ENCODE peak calls at places on chromosomes 13 and 19, in five cellular contexts. One of them, this sample, is unnamed.

GRCh38 chr19:41955521-41955920 is 3.6 kb downstream of the RABAC1 start:
- DNase-seq in ascending aorta: no peak
- DNase-seq in tibial artery: no peak
- DNase-seq in PC-3: no peak
- DNase-seq in transverse colon: no peak
- DNase-seq in this sample: no peak

GRCh38 chr19:14786421-14786851 is 8.1 kb upstream of the ADGRE2 start:
- DNase-seq in PC-3: peak
- DNase-seq in transverse colon: no peak
- DNase-seq in ascending aorta: no peak
- DNase-seq in tibial artery: no peak
- DNase-seq in this sample: no peak

GRCh38 chr19:39873385-39873784 is 27.2 kb upstream of the FBL start:
- DNase-seq in ascending aorta: no peak
- DNase-seq in transverse colon: no peak
- DNase-seq in PC-3: no peak
- DNase-seq in tibial artery: no peak
- DNase-seq in this sample: no peak

GRCh38 chr19:39596911-39597310 is 5.4 kb upstream of the LGALS13 start:
- DNase-seq in ascending aorta: no peak
- DNase-seq in transverse colon: no peak
- DNase-seq in tibial artery: no peak
- DNase-seq in PC-3: peak
- DNase-seq in this sample: no peak

GRCh38 chr13:112475889-112476288 is 99.7 kb downstream of the SPACA7 start:
- DNase-seq in transverse colon: no peak
- DNase-seq in ascending aorta: no peak
- DNase-seq in tibial artery: no peak
- DNase-seq in PC-3: no peak
- DNase-seq in this sample: no peak

GRCh38 chr13:30739646-30740642 is 4.6 kb downstream of the ALOX5AP start:
- DNase-seq in PC-3: peak
- DNase-seq in transverse colon: no peak
- DNase-seq in ascending aorta: no peak
- DNase-seq in tibial artery: no peak
- DNase-seq in this sample: peak

GRCh38 chr19:6423499-6424189 is 967 bp downstream of the KHSRP start:
- DNase-seq in ascending aorta: peak
- DNase-seq in PC-3: peak
- DNase-seq in tibial artery: no peak
- DNase-seq in transverse colon: peak
- DNase-seq in this sample: peak

GRCh38 chr13:103190841-103191240 is 124.6 kb upstream of the SLC10A2 start:
- DNase-seq in transverse colon: no peak
- DNase-seq in PC-3: no peak
- DNase-seq in ascending aorta: no peak
- DNase-seq in tibial artery: no peak
- DNase-seq in this sample: no peak

GRCh38 chr13:78382946-78383542 is 220.3 kb downstream of the POU4F1 start:
- DNase-seq in transverse colon: no peak
- DNase-seq in ascending aorta: no peak
- DNase-seq in tibial artery: no peak
- DNase-seq in PC-3: no peak
- DNase-seq in this sample: no peak

GRCh38 chr13:36758345-36758744 is 60.7 kb upstream of the RFXAP start:
- DNase-seq in transverse colon: no peak
- DNase-seq in PC-3: no peak
- DNase-seq in ascending aorta: no peak
- DNase-seq in tibial artery: no peak
- DNase-seq in this sample: no peak

GRCh38 chr13:26228080-26228479 is 6.0 kb upstream of the RNF6 start:
- DNase-seq in ascending aorta: no peak
- DNase-seq in tibial artery: no peak
- DNase-seq in PC-3: no peak
- DNase-seq in transverse colon: no peak
- DNase-seq in this sample: no peak

GRCh38 chr13:78160793-78161192 is 242.2 kb upstream of the EDNRB start:
- DNase-seq in tibial artery: no peak
- DNase-seq in ascending aorta: no peak
- DNase-seq in transverse colon: no peak
- DNase-seq in PC-3: peak
- DNase-seq in this sample: no peak

GRCh38 chr19:13920940-13921744 is 15.1 kb downstream of the CC2D1A start:
- DNase-seq in tibial artery: no peak
- DNase-seq in ascending aorta: no peak
- DNase-seq in transverse colon: no peak
- DNase-seq in PC-3: peak
- DNase-seq in this sample: no peak

GRCh38 chr13:48727252-48728011 is 73.7 kb downstream of the CYSLTR2 start:
- DNase-seq in transverse colon: no peak
- DNase-seq in tibial artery: no peak
- DNase-seq in PC-3: no peak
- DNase-seq in ascending aorta: no peak
- DNase-seq in this sample: no peak

GRCh38 chr13:49304356-49304755 is 56.6 kb downstream of the CDADC1 start:
- DNase-seq in PC-3: no peak
- DNase-seq in ascending aorta: peak
- DNase-seq in tibial artery: no peak
- DNase-seq in transverse colon: no peak
- DNase-seq in this sample: no peak

GRCh38 chr13:100533588-100534041 is 55.0 kb downstream of the GGACT start:
- DNase-seq in transverse colon: no peak
- DNase-seq in ascending aorta: no peak
- DNase-seq in PC-3: no peak
- DNase-seq in tibial artery: no peak
- DNase-seq in this sample: no peak

GRCh38 chr19:4229179-4229931 is at the start of gene EBI3:
- DNase-seq in ascending aorta: no peak
- DNase-seq in transverse colon: peak
- DNase-seq in tibial artery: peak
- DNase-seq in PC-3: no peak
- DNase-seq in this sample: no peak

GRCh38 chr19:46296722-46297431 is at the start of gene HIF3A:
- DNase-seq in ascending aorta: peak
- DNase-seq in tibial artery: peak
- DNase-seq in transverse colon: peak
- DNase-seq in PC-3: no peak
- DNase-seq in this sample: no peak

GRCh38 chr19:10971107-10971715 is 10.4 kb downstream of the SMARCA4 start:
- DNase-seq in transverse colon: no peak
- DNase-seq in ascending aorta: no peak
- DNase-seq in tibial artery: no peak
- DNase-seq in PC-3: no peak
- DNase-seq in this sample: no peak

GRCh38 chr19:10977773-10978155 is 16.9 kb downstream of the SMARCA4 start:
- DNase-seq in transverse colon: no peak
- DNase-seq in PC-3: no peak
- DNase-seq in tibial artery: no peak
- DNase-seq in ascending aorta: no peak
- DNase-seq in this sample: no peak

GRCh38 chr19:10979950-10980349 is 19.1 kb downstream of the SMARCA4 start:
- DNase-seq in tibial artery: peak
- DNase-seq in ascending aorta: no peak
- DNase-seq in PC-3: no peak
- DNase-seq in transverse colon: peak
- DNase-seq in this sample: no peak

GRCh38 chr19:10976200-10976892 is 15.5 kb downstream of the SMARCA4 start:
- DNase-seq in tibial artery: no peak
- DNase-seq in PC-3: no peak
- DNase-seq in transverse colon: no peak
- DNase-seq in ascending aorta: no peak
- DNase-seq in this sample: no peak

DNA sequence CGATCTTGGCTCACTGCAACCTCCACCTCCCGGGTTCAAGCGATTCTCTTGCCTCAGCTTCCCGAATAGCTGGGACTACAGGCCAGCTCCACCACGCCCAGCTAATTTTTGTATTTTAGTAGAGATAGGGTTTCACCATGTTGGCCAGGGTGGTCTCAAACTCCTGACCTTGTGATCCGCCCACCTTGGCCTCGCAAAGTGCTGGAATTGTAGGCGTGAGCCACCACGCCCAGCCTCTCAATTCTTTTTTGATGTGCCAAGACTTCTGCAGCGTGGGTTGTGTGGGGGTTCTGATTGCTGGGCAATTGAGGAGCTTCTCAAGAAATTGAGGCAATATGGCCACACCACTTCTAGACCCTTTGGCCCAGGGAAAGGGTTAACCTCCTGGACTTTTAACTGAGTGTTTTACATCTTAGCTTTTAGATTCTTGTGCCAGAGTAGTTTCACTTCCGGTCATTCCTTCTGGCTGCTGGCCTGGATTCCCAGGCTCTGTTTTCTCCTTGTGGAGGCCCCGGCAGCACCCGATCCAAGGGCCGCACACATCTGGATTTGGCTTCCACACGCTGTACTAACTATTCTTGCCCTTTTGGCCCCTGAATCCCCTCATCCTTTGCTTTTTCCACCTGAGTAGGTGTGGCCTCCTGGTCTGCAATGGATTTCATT is 14.7 kb downstream of the SMARCA4 start:
- DNase-seq in tibial artery: peak
- DNase-seq in transverse colon: no peak
- DNase-seq in PC-3: no peak
- DNase-seq in ascending aorta: peak
- DNase-seq in this sample: no peak
- H3K27ac ChIP-seq in tibial artery: peak
- H3K27ac ChIP-seq in transverse colon: peak
- H3K27ac ChIP-seq in PC-3: no peak
- H3K27ac ChIP-seq in ascending aorta: peak
- H3K27ac ChIP-seq in this sample: no peak

GRCh38 chr13:97254809-97255208 is 32.7 kb downstream of the MBNL2 start:
- DNase-seq in PC-3: peak
- DNase-seq in ascending aorta: no peak
- DNase-seq in tibial artery: no peak
- DNase-seq in transverse colon: no peak
- DNase-seq in this sample: no peak
- H3K27ac ChIP-seq in PC-3: peak
- H3K27ac ChIP-seq in ascending aorta: peak
- H3K27ac ChIP-seq in tibial artery: peak
- H3K27ac ChIP-seq in transverse colon: peak
- H3K27ac ChIP-seq in this sample: peak

GRCh38 chr13:110322828-110323171 is 15.7 kb downstream of the COL4A2 start:
- DNase-seq in ascending aorta: peak
- DNase-seq in PC-3: no peak
- DNase-seq in tibial artery: no peak
- DNase-seq in transverse colon: no peak
- DNase-seq in this sample: no peak
- H3K27ac ChIP-seq in ascending aorta: peak
- H3K27ac ChIP-seq in PC-3: peak
- H3K27ac ChIP-seq in tibial artery: peak
- H3K27ac ChIP-seq in transverse colon: peak
- H3K27ac ChIP-seq in this sample: no peak

GRCh38 chr19:1041835-1042685 is 2.2 kb downstream of the ABCA7 start:
- DNase-seq in PC-3: peak
- DNase-seq in ascending aorta: no peak
- DNase-seq in transverse colon: peak
- DNase-seq in tibial artery: no peak
- DNase-seq in this sample: no peak
- H3K27ac ChIP-seq in PC-3: peak
- H3K27ac ChIP-seq in ascending aorta: no peak
- H3K27ac ChIP-seq in transverse colon: peak
- H3K27ac ChIP-seq in tibial artery: peak
- H3K27ac ChIP-seq in this sample: no peak

DNA sequence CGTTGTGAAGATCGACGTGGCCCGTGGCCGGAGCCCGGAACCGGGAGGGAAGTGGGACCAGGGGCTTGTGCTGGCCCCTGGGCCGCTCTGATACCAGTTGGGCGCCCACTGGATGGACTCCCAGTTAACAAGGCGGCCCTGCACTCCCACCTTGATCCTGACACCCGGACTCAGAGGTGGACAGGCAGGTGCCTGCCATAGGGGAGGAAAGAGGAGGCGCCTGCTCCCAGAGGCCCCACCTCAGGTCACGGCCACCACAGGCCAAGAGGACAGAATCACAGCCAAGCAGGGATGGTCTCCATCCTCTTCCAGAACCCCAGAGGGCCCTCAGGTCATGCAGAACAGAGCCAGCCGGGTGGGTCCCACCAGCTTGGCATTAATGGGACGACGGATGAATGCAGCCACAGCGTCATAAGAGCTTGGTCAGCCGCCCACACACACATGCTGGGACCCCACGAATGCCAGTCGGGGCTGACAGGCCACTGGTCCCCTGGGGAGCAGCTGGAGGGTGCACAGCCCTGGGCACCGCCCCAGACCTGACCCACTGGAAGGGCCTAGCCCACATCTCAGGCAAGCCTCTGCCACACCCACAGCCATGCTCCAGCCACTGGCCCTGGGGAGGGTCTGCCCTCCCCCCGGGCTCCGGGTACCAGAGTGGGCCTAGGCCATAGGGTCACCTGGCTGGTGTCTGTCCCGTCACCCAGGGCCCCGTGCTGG is 9.6 kb upstream of the KLF16 start:
- DNase-seq in tibial artery: no peak
- DNase-seq in PC-3: no peak
- DNase-seq in transverse colon: no peak
- DNase-seq in ascending aorta: no peak
- DNase-seq in this sample: no peak
- H3K27ac ChIP-seq in tibial artery: peak
- H3K27ac ChIP-seq in PC-3: no peak
- H3K27ac ChIP-seq in transverse colon: peak
- H3K27ac ChIP-seq in ascending aorta: peak
- H3K27ac ChIP-seq in this sample: peak

GRCh38 chr19:7921302-7921954 is 1.3 kb downstream of the SNAPC2 start:
- DNase-seq in PC-3: no peak
- DNase-seq in transverse colon: no peak
- DNase-seq in ascending aorta: no peak
- DNase-seq in tibial artery: no peak
- DNase-seq in this sample: no peak
- H3K27ac ChIP-seq in PC-3: peak
- H3K27ac ChIP-seq in transverse colon: peak
- H3K27ac ChIP-seq in ascending aorta: peak
- H3K27ac ChIP-seq in tibial artery: peak
- H3K27ac ChIP-seq in this sample: peak

GRCh38 chr13:44296856-44297255 is 76.8 kb upstream of the SERP2 start:
- DNase-seq in tibial artery: no peak
- DNase-seq in ascending aorta: no peak
- DNase-seq in PC-3: no peak
- DNase-seq in transverse colon: no peak
- DNase-seq in this sample: no peak

GRCh38 chr13:44292545-44292944 is 81.1 kb upstream of the SERP2 start:
- DNase-seq in tibial artery: no peak
- DNase-seq in PC-3: no peak
- DNase-seq in transverse colon: no peak
- DNase-seq in ascending aorta: peak
- DNase-seq in this sample: no peak

GRCh38 chr13:44293354-44293753 is 80.3 kb upstream of the SERP2 start:
- DNase-seq in transverse colon: no peak
- DNase-seq in PC-3: no peak
- DNase-seq in ascending aorta: peak
- DNase-seq in tibial artery: no peak
- DNase-seq in this sample: no peak

GRCh38 chr13:44293908-44294735 is 79.5 kb upstream of the SERP2 start:
- DNase-seq in PC-3: no peak
- DNase-seq in ascending aorta: peak
- DNase-seq in transverse colon: no peak
- DNase-seq in tibial artery: no peak
- DNase-seq in this sample: no peak

GRCh38 chr13:44294868-44295267 is 78.8 kb upstream of the SERP2 start:
- DNase-seq in PC-3: no peak
- DNase-seq in ascending aorta: peak
- DNase-seq in transverse colon: no peak
- DNase-seq in tibial artery: no peak
- DNase-seq in this sample: no peak
- H3K27ac ChIP-seq in PC-3: no peak
- H3K27ac ChIP-seq in ascending aorta: no peak
- H3K27ac ChIP-seq in transverse colon: peak
- H3K27ac ChIP-seq in tibial artery: no peak
- H3K27ac ChIP-seq in this sample: no peak

GRCh38 chr13:99356216-99357089 is 49.3 kb upstream of the GPR183 start:
- DNase-seq in tibial artery: peak
- DNase-seq in ascending aorta: peak
- DNase-seq in PC-3: no peak
- DNase-seq in transverse colon: peak
- DNase-seq in this sample: no peak
- H3K27ac ChIP-seq in tibial artery: peak
- H3K27ac ChIP-seq in ascending aorta: peak
- H3K27ac ChIP-seq in PC-3: peak
- H3K27ac ChIP-seq in transverse colon: peak
- H3K27ac ChIP-seq in this sample: no peak